ENCODE peak calls at places on chromosomes 2 and 18, in four cellular contexts. P is neuronal stem cell, C is mesendoderm, G is IMR-90. Z is an unnamed sample.

GRCh38 chr18:25298853-25299274 is 53.1 kb downstream of the ZNF521 start:
- DNase-seq in P (no peak), C (no peak), G (peak; percentile 99), Z (no peak)

GRCh38 chr2:48733067-48733503 is 22.4 kb downstream of the LHCGR start:
- DNase-seq in G (no peak), P (no peak), C (no peak), Z (no peak)

GRCh38 chr2:201451330-201452057 is at the start of the genes STRADB and TRAK2:
- DNase-seq in P (peak; percentile 93), C (peak; percentile 98), G (peak; percentile 92), Z (peak; percentile 92)

GRCh38 chr2:181440919-181441318 is 16.3 kb upstream of the ITGA4 start:
- DNase-seq in C (no peak), P (no peak), G (no peak), Z (no peak)

GRCh38 chr2:174485763-174486613 is 841 bp downstream of the GPR155 start:
- DNase-seq in G (peak; percentile 76), C (peak; percentile 42), P (no peak), Z (no peak)

GRCh38 chr18:23311346-23312103 is 141.6 kb upstream of the RIOK3 start:
- DNase-seq in C (no peak), P (no peak), G (peak; percentile 90), Z (no peak)

GRCh38 chr2:233386382-233387041 is 32.2 kb downstream of the DGKD start:
- DNase-seq in P (no peak), C (no peak), G (peak; percentile 51), Z (no peak)

GRCh38 chr2:47697000-47697601 is 85.8 kb upstream of the MSH6 start:
- DNase-seq in P (no peak), C (peak; percentile 48), G (no peak), Z (no peak)

GRCh38 chr2:164839914-164840457 is 1.6 kb downstream of the COBLL1 start:
- DNase-seq in C (no peak), P (no peak), G (peak; percentile 18), Z (peak; percentile 64)

GRCh38 chr2:88216641-88217040 is 46.5 kb downstream of the THNSL2 start:
- DNase-seq in P (no peak), G (no peak), C (peak; percentile 63), Z (no peak)

GRCh38 chr2:47534179-47534919 is 131.4 kb downstream of the MSH2 start:
- DNase-seq in C (peak; percentile 71), G (peak; percentile 89), P (peak; percentile 27), Z (no peak)

GRCh38 chr2:69464575-69464974 is 27.3 kb upstream of the NFU1 start:
- DNase-seq in C (no peak), P (no peak), G (peak; percentile 80), Z (peak; percentile 82)

GRCh38 chr18:23992119-23992940 is 22.2 kb upstream of the TTC39C start:
- DNase-seq in P (no peak), C (no peak), G (peak; percentile 38), Z (no peak)

GRCh38 chr2:190121971-190122370 is 59.4 kb upstream of the MSTN start:
- DNase-seq in C (peak; percentile 57), P (no peak), G (peak; percentile 41), Z (peak; percentile 23)

GRCh38 chr18:63683890-63684289 is 18.9 kb upstream of the SERPINB11 start:
- DNase-seq in P (no peak), G (peak; percentile 15), C (peak; percentile 46), Z (peak; percentile 12)

GRCh38 chr2:158923180-158923594 is 45.3 kb upstream of the TANC1 start:
- DNase-seq in P (no peak), G (no peak), C (peak; percentile 57), Z (no peak)

GRCh38 chr2:25042321-25043240 is 705 bp downstream of the EFR3B start:
- DNase-seq in P (peak; percentile 35), C (peak; percentile 51), G (peak; percentile 10), Z (peak; percentile 45)

GRCh38 chr2:167792126-167792525 is 455.3 kb downstream of the STK39 start:
- DNase-seq in P (no peak), C (peak; percentile 93), G (no peak), Z (no peak)

GRCh38 chr2:74741076-74741460 is 87.0 kb downstream of the SEMA4F start:
- DNase-seq in C (peak; percentile 64), P (no peak), G (no peak), Z (no peak)

GRCh38 chr2:239298126-239298804 is 102.6 kb downstream of the HDAC4 start:
- DNase-seq in C (no peak), G (peak; percentile 26), P (no peak), Z (peak; percentile 4)

GRCh38 chr18:55838841-55839240 is 250.8 kb upstream of the TCF4 start:
- DNase-seq in P (no peak), C (peak; percentile 60), G (peak; percentile 44), Z (no peak)

GRCh38 chr2:101119431-101119830 is 31.8 kb downstream of the TBC1D8 start:
- DNase-seq in G (peak; percentile 24), P (no peak), C (no peak), Z (no peak)

GRCh38 chr2:122519366-122519765 is 763.9 kb downstream of the TSN start:
- DNase-seq in C (peak; percentile 23), G (no peak), P (no peak), Z (no peak)

GRCh38 chr2:39380525-39381150 is 56.4 kb downstream of the MAP4K3 start:
- DNase-seq in G (peak; percentile 45), C (no peak), P (no peak), Z (peak; percentile 14)

DNA sequence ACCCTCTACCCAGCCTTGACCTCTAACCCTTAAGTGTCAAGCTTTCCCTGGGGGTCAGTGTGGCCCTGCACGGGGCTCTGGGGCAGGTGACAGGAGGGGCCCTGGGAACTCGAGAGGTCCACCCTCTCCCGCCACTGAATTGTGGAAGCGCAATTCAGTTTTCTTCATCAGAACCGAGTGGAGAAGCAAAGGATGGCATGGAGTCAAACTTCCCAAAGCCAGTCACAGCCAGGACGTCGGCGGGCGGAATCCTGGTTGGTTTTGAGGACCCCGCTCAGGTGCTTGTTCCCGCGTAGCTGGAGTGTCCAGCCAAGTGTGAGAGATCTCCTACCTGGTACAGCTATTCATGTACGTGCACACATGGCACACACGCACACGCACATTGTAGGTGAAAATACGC is 62.0 kb downstream of the MBP start:
- DNase-seq in P (no peak), G (no peak), C (no peak), Z (no peak)
- H3K4me1 ChIP-seq in P (peaks cover 19% of the 10 kb centered on the region), G (peaks cover 49% of the 10 kb centered on the region), C (peaks cover 2% of the 10 kb centered on the region), Z (peaks cover 29% of the 10 kb centered on the region)

GRCh38 chr18:10580215-10580614 is 54.4 kb downstream of the NAPG start:
- DNase-seq in P (no peak), G (no peak), C (no peak), Z (no peak)
- H4K8ac ChIP-seq in P (no peak overlapping the region), G (peak overlapping the region; percentile 76), C (no peak overlapping the region), Z (no peak overlapping the region)

DNA sequence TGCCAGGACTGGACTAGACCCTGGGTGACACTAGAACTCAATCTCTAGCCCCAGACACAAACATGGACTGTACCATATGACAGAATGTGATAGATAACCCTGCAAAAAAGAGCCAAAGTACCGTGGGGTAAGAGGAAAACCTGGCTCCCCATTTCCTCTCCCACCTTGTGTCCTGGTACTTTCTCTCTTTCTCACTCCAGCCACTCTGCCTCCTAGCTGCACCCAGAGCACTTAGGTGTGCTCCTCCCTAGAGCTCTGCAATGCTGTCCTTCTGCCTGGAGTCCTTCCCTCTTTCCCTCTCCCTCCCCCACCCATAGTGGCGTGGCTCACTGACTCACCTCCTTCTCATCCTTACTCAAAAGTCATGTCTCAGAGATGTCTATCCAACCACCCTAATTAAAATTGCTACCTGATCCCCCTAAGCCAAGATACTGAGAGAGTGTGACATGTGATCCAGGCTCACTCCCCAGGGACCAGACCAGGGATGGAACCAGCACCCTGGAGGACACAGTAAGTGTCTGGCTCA is 171.3 kb downstream of the LOXHD1 start:
- DNase-seq in C (no peak), G (no peak), P (no peak), Z (no peak)
- H2AK5ac ChIP-seq in C (no peak overlapping the region), G (no peak overlapping the region), P (no peak overlapping the region), Z (no peak overlapping the region)

GRCh38 chr2:218645126-218645525 is 14.3 kb downstream of the ZNF142 start:
- DNase-seq in C (no peak), P (no peak), G (peak; percentile 62), Z (no peak)
- H3K4me1 ChIP-seq in C (no peaks in the 10 kb centered on the region), P (no peaks in the 10 kb centered on the region), G (no peaks in the 10 kb centered on the region), Z (no peaks in the 10 kb centered on the region)

GRCh38 chr2:8622924-8623465 is 58.9 kb upstream of the ID2 start:
- DNase-seq in G (no peak), C (no peak), P (no peak), Z (no peak)
- H4K8ac ChIP-seq in G (no peak overlapping the region), C (no peak overlapping the region), P (no peak overlapping the region), Z (no peak overlapping the region)

GRCh38 chr2:10350666-10351215 is 48.0 kb downstream of the HPCAL1 start:
- DNase-seq in C (no peak), P (no peak), G (no peak), Z (no peak)

GRCh38 chr2:10346929-10347558 is 44.3 kb downstream of the HPCAL1 start:
- DNase-seq in P (no peak), G (peak; percentile 41), C (no peak), Z (no peak)

GRCh38 chr2:10352361-10352760 is 49.7 kb downstream of the HPCAL1 start:
- DNase-seq in G (no peak), P (no peak), C (no peak), Z (no peak)

GRCh38 chr2:10347559-10347941 is 44.8 kb downstream of the HPCAL1 start:
- DNase-seq in C (no peak), P (no peak), G (no peak), Z (no peak)

DNA sequence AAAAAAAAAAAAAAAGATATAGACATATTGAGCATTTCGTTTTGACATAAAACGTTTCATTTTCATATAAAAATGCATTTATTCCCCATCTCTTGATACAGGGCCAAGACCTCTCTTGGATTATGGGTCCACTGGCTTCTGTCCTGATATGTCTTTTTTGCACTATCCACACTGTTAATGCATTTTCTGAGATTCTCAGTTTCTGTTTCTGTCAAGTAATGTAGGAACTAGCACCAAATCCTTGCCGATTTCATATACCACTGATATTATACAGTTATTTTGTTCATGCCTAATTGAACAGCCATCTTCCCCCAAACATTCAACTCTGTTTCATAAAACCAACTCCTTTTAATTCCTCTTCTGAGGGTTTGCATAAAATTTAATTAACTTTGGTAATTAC is 47.0 kb downstream of the HPCAL1 start:
- DNase-seq in P (no peak), G (no peak), C (no peak), Z (no peak)
- H2AK5ac ChIP-seq in P (no peak overlapping the region), G (no peak overlapping the region), C (no peak overlapping the region), Z (no peak overlapping the region)

GRCh38 chr2:8525236-8525581 is 156.6 kb upstream of the ID2 start:
- DNase-seq in G (no peak), C (no peak), P (no peak), Z (no peak)
- H3K4me1 ChIP-seq in G (no peaks in the 10 kb centered on the region), C (peaks cover 4% of the 10 kb centered on the region), P (no peaks in the 10 kb centered on the region), Z (peaks cover 9% of the 10 kb centered on the region)

Z was measured in trophoblast cell.